ENCODE peak calls at places on chromosome 17, in ten cellular contexts. One of them, this sample, is unnamed. For H3K4me1, the result is how much of the 10 kb centered on the place peaks cover.

GRCh38 chr17:73657473-73658116 is 13.3 kb upstream of the SDK2 start:
- DNase-seq in CD8-positive, alpha-beta memory T cell: no peak
- DNase-seq in iPS DF 6.9: no peak
- DNase-seq in HAP-1: peak
- DNase-seq in fibroblast of lung: peak
- DNase-seq in thoracic aorta: no peak
- DNase-seq in PC-9: peak
- DNase-seq in spleen: no peak
- DNase-seq in left lung: no peak
- DNase-seq in upper lobe of right lung: peak
- DNase-seq in this sample: peak

GRCh38 chr17:31509095-31509804 is 117.8 kb downstream of the RAB11FIP4 start:
- DNase-seq in CD8-positive, alpha-beta memory T cell: no peak
- DNase-seq in iPS DF 6.9: no peak
- DNase-seq in HAP-1: no peak
- DNase-seq in fibroblast of lung: no peak
- DNase-seq in thoracic aorta: no peak
- DNase-seq in PC-9: no peak
- DNase-seq in spleen: peak
- DNase-seq in left lung: no peak
- DNase-seq in upper lobe of right lung: no peak
- DNase-seq in this sample: no peak

GRCh38 chr17:29390856-29391631 is 881 bp downstream of the TAOK1 start:
- DNase-seq in CD8-positive, alpha-beta memory T cell: peak
- DNase-seq in iPS DF 6.9: no peak
- DNase-seq in HAP-1: peak
- DNase-seq in fibroblast of lung: peak
- DNase-seq in thoracic aorta: no peak
- DNase-seq in PC-9: peak
- DNase-seq in spleen: peak
- DNase-seq in left lung: peak
- DNase-seq in upper lobe of right lung: no peak
- DNase-seq in this sample: no peak

GRCh38 chr17:63841350-63842172 is 924 bp downstream of the SMARCD2 start:
- DNase-seq in CD8-positive, alpha-beta memory T cell: no peak
- DNase-seq in iPS DF 6.9: no peak
- DNase-seq in HAP-1: peak
- DNase-seq in fibroblast of lung: peak
- DNase-seq in thoracic aorta: no peak
- DNase-seq in PC-9: no peak
- DNase-seq in spleen: peak
- DNase-seq in left lung: peak
- DNase-seq in upper lobe of right lung: peak
- DNase-seq in this sample: peak

GRCh38 chr17:43327421-43327820 is 71.4 kb upstream of the ARL4D start:
- DNase-seq in CD8-positive, alpha-beta memory T cell: no peak
- DNase-seq in iPS DF 6.9: no peak
- DNase-seq in HAP-1: no peak
- DNase-seq in fibroblast of lung: peak
- DNase-seq in thoracic aorta: no peak
- DNase-seq in PC-9: no peak
- DNase-seq in spleen: no peak
- DNase-seq in left lung: no peak
- DNase-seq in upper lobe of right lung: no peak
- DNase-seq in this sample: no peak

GRCh38 chr17:57422574-57423164 is 166.3 kb downstream of the MSI2 start:
- DNase-seq in CD8-positive, alpha-beta memory T cell: no peak
- DNase-seq in iPS DF 6.9: no peak
- DNase-seq in HAP-1: no peak
- DNase-seq in fibroblast of lung: peak
- DNase-seq in thoracic aorta: peak
- DNase-seq in PC-9: no peak
- DNase-seq in spleen: no peak
- DNase-seq in left lung: no peak
- DNase-seq in upper lobe of right lung: no peak
- DNase-seq in this sample: no peak

GRCh38 chr17:40484285-40484972 is 17.0 kb downstream of the TNS4 start:
- DNase-seq in CD8-positive, alpha-beta memory T cell: no peak
- DNase-seq in iPS DF 6.9: no peak
- DNase-seq in HAP-1: no peak
- DNase-seq in fibroblast of lung: no peak
- DNase-seq in thoracic aorta: no peak
- DNase-seq in PC-9: no peak
- DNase-seq in spleen: no peak
- DNase-seq in left lung: no peak
- DNase-seq in upper lobe of right lung: no peak
- DNase-seq in this sample: no peak

GRCh38 chr17:5131146-5131715 is 15.4 kb downstream of the USP6 start:
- DNase-seq in CD8-positive, alpha-beta memory T cell: no peak
- DNase-seq in iPS DF 6.9: no peak
- DNase-seq in HAP-1: no peak
- DNase-seq in fibroblast of lung: no peak
- DNase-seq in thoracic aorta: no peak
- DNase-seq in PC-9: no peak
- DNase-seq in spleen: no peak
- DNase-seq in left lung: no peak
- DNase-seq in upper lobe of right lung: no peak
- DNase-seq in this sample: no peak

GRCh38 chr17:38572665-38573365 is 32.9 kb downstream of the SRCIN1 start:
- DNase-seq in CD8-positive, alpha-beta memory T cell: no peak
- DNase-seq in iPS DF 6.9: no peak
- DNase-seq in HAP-1: peak
- DNase-seq in fibroblast of lung: no peak
- DNase-seq in thoracic aorta: no peak
- DNase-seq in PC-9: peak
- DNase-seq in spleen: no peak
- DNase-seq in left lung: no peak
- DNase-seq in upper lobe of right lung: no peak
- DNase-seq in this sample: no peak

GRCh38 chr17:65855245-65855644 is 293.8 kb upstream of the AXIN2 start:
- DNase-seq in CD8-positive, alpha-beta memory T cell: no peak
- DNase-seq in iPS DF 6.9: no peak
- DNase-seq in HAP-1: no peak
- DNase-seq in fibroblast of lung: peak
- DNase-seq in thoracic aorta: no peak
- DNase-seq in PC-9: peak
- DNase-seq in spleen: no peak
- DNase-seq in left lung: no peak
- DNase-seq in upper lobe of right lung: no peak
- DNase-seq in this sample: no peak

GRCh38 chr17:59074494-59074893 is 32.2 kb downstream of the TRIM37 start:
- DNase-seq in CD8-positive, alpha-beta memory T cell: no peak
- DNase-seq in iPS DF 6.9: no peak
- DNase-seq in HAP-1: no peak
- DNase-seq in fibroblast of lung: peak
- DNase-seq in thoracic aorta: no peak
- DNase-seq in PC-9: no peak
- DNase-seq in spleen: no peak
- DNase-seq in left lung: no peak
- DNase-seq in upper lobe of right lung: no peak
- DNase-seq in this sample: no peak

GRCh38 chr17:48513653-48514482 is 16.9 kb downstream of the HOXB1 start:
- DNase-seq in CD8-positive, alpha-beta memory T cell: no peak
- DNase-seq in iPS DF 6.9: no peak
- DNase-seq in HAP-1: no peak
- DNase-seq in fibroblast of lung: no peak
- DNase-seq in thoracic aorta: no peak
- DNase-seq in PC-9: no peak
- DNase-seq in spleen: no peak
- DNase-seq in left lung: no peak
- DNase-seq in upper lobe of right lung: no peak
- DNase-seq in this sample: no peak

GRCh38 chr17:42623732-42624596 is 14.5 kb downstream of the TUBG1 start:
- DNase-seq in CD8-positive, alpha-beta memory T cell: no peak
- DNase-seq in iPS DF 6.9: no peak
- DNase-seq in HAP-1: peak
- DNase-seq in fibroblast of lung: peak
- DNase-seq in thoracic aorta: no peak
- DNase-seq in PC-9: peak
- DNase-seq in spleen: no peak
- DNase-seq in left lung: no peak
- DNase-seq in upper lobe of right lung: no peak
- DNase-seq in this sample: no peak

GRCh38 chr17:76953926-76954325 is 85.7 kb downstream of the MGAT5B start:
- DNase-seq in CD8-positive, alpha-beta memory T cell: no peak
- DNase-seq in iPS DF 6.9: no peak
- DNase-seq in HAP-1: no peak
- DNase-seq in fibroblast of lung: no peak
- DNase-seq in thoracic aorta: no peak
- DNase-seq in PC-9: no peak
- DNase-seq in spleen: peak
- DNase-seq in left lung: no peak
- DNase-seq in upper lobe of right lung: no peak
- DNase-seq in this sample: no peak

DNA sequence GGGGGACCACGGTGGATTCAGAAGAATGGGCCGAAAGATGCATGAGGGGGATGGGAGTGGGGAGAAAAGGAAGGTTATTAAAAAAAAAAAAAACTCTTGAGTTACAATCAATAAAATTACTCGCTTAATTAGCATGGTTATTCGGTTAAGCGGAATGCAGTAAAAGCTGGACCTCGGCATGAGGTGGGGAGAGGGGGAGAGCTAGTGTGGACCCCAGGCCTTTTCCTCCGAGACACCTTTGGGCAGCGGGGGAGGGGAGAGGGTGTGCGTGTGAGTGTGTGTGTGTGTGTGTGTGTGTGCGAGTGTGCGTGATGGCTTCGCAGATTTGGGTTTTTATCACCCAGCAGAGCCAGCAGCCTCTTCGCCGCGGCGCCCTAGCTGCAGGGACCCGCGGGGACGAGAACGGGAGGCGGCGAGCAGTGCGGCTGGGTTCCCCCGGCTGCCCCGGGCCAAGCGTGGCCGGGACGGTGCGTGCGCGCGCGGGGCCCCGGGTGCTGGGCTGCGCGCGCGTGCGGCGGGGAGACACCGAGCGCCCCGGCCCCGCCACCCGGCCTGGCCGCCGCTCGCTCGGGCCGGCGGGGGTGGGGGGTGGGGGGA is 3.7 kb downstream of the BAHCC1 start:
- DNase-seq in CD8-positive, alpha-beta memory T cell: no peak
- DNase-seq in iPS DF 6.9: no peak
- DNase-seq in HAP-1: no peak
- DNase-seq in fibroblast of lung: no peak
- DNase-seq in thoracic aorta: no peak
- DNase-seq in PC-9: no peak
- DNase-seq in spleen: no peak
- DNase-seq in left lung: no peak
- DNase-seq in upper lobe of right lung: no peak
- DNase-seq in this sample: no peak
- H3K4me1 ChIP-seq in CD8-positive, alpha-beta memory T cell: half or more
- H3K4me1 ChIP-seq in iPS DF 6.9: under half
- H3K4me1 ChIP-seq in HAP-1: under half
- H3K4me1 ChIP-seq in fibroblast of lung: under half
- H3K4me1 ChIP-seq in thoracic aorta: under half
- H3K4me1 ChIP-seq in PC-9: under half
- H3K4me1 ChIP-seq in spleen: half or more
- H3K4me1 ChIP-seq in left lung: half or more
- H3K4me1 ChIP-seq in upper lobe of right lung: under half
- H3K4me1 ChIP-seq in this sample: half or more

DNA sequence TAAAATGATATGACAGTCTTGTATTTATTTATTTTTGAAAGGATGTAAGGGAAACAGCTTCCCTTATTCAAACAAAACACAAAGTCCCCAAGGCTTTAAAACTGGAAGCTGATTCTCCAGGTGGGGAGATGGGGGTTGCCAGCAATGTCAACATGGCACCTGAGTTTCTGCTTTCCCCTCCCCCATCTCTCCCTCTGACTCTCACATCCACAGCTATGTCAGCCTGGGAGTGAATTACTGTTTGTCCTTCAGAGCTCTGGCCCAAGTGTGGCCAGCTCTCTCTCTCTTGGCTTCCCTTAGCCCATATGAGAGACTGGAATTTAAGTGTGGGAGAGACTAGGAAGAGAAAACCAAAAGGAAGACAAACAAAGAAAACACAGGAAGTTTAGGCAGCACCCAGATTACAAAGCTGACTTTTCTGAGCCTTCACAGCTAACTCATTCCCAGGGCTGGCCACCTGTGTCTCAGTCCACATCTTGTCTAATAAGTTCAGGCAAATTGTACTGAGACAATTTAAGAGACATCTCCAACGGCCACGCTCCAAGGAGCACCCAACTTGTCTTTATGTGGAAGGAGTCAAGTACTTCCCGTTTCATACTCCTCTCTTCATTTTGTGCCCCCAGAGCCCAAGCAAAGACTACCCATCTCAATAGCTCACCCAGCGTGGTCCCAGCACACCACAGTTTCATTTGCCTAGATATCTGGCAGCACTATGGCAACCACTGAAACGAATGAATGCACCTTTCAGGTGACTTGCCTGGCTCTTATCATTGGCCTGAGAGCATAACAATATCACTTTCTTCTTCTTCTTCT is 69.2 kb downstream of the SOX9 start:
- DNase-seq in CD8-positive, alpha-beta memory T cell: no peak
- DNase-seq in iPS DF 6.9: no peak
- DNase-seq in HAP-1: no peak
- DNase-seq in fibroblast of lung: peak
- DNase-seq in thoracic aorta: no peak
- DNase-seq in PC-9: no peak
- DNase-seq in spleen: no peak
- DNase-seq in left lung: no peak
- DNase-seq in upper lobe of right lung: no peak
- DNase-seq in this sample: no peak
- H3K4me3 ChIP-seq in CD8-positive, alpha-beta memory T cell: no peak
- H3K4me3 ChIP-seq in iPS DF 6.9: no peak
- H3K4me3 ChIP-seq in HAP-1: no peak
- H3K4me3 ChIP-seq in fibroblast of lung: no peak
- H3K4me3 ChIP-seq in thoracic aorta: no peak
- H3K4me3 ChIP-seq in PC-9: no peak
- H3K4me3 ChIP-seq in spleen: no peak
- H3K4me3 ChIP-seq in left lung: no peak
- H3K4me3 ChIP-seq in upper lobe of right lung: no peak
- H3K4me3 ChIP-seq in this sample: no peak

DNA sequence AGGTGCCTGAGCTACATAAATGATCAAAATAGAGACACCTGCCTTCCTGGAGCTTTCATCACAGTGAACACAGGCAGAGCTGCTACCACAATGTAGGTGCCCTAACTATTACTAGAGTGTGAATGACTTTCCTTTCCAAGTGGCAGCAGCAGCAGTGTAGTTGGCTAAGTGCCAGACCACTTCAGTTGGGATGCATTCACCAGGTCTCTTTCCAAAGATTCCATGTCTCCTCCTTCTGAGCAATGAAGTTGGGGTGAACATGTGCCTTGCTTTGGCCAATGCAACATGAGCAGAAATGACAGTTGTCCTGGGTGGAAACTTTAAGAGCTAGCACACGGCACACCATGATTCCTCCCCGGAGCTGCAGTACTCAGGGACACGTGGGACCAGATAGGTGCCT is 23.3 kb upstream of the CACNG4 start:
- DNase-seq in CD8-positive, alpha-beta memory T cell: no peak
- DNase-seq in iPS DF 6.9: no peak
- DNase-seq in HAP-1: no peak
- DNase-seq in fibroblast of lung: no peak
- DNase-seq in thoracic aorta: no peak
- DNase-seq in PC-9: no peak
- DNase-seq in spleen: peak
- DNase-seq in left lung: peak
- DNase-seq in upper lobe of right lung: peak
- DNase-seq in this sample: no peak
- H3K4me1 ChIP-seq in CD8-positive, alpha-beta memory T cell: under half
- H3K4me1 ChIP-seq in iPS DF 6.9: under half
- H3K4me1 ChIP-seq in HAP-1: under half
- H3K4me1 ChIP-seq in fibroblast of lung: under half
- H3K4me1 ChIP-seq in thoracic aorta: under half
- H3K4me1 ChIP-seq in PC-9: under half
- H3K4me1 ChIP-seq in spleen: under half
- H3K4me1 ChIP-seq in left lung: under half
- H3K4me1 ChIP-seq in upper lobe of right lung: under half
- H3K4me1 ChIP-seq in this sample: under half

GRCh38 chr17:55652825-55653224 is 69.8 kb downstream of the TMEM100 start:
- DNase-seq in CD8-positive, alpha-beta memory T cell: no peak
- DNase-seq in iPS DF 6.9: no peak
- DNase-seq in HAP-1: no peak
- DNase-seq in fibroblast of lung: no peak
- DNase-seq in thoracic aorta: no peak
- DNase-seq in PC-9: no peak
- DNase-seq in spleen: no peak
- DNase-seq in left lung: no peak
- DNase-seq in upper lobe of right lung: no peak
- DNase-seq in this sample: no peak
- H3K4me3 ChIP-seq in CD8-positive, alpha-beta memory T cell: no peak
- H3K4me3 ChIP-seq in iPS DF 6.9: no peak
- H3K4me3 ChIP-seq in HAP-1: no peak
- H3K4me3 ChIP-seq in fibroblast of lung: no peak
- H3K4me3 ChIP-seq in thoracic aorta: no peak
- H3K4me3 ChIP-seq in PC-9: no peak
- H3K4me3 ChIP-seq in spleen: no peak
- H3K4me3 ChIP-seq in left lung: no peak
- H3K4me3 ChIP-seq in upper lobe of right lung: no peak
- H3K4me3 ChIP-seq in this sample: no peak

This sample was measured in lower lobe of right lung.